ENCODE peak calls at places on chromosome 1, in ten cellular contexts. One of them, this sample, is unnamed.

GRCh38 chr1:234330843-234331215 is 42.4 kb upstream of the COA6 start:
- DNase-seq in HCEC 1CT: no peak
- DNase-seq in body of pancreas: no peak
- DNase-seq in NCI-H2081: no peak
- DNase-seq in neuronal stem cell: no peak
- DNase-seq in NCI-H748 treated with DMSO at 0.1 percent for 48 hours: no peak
- DNase-seq in cardiac fibroblast: no peak
- DNase-seq in HS-5: no peak
- DNase-seq in HEK293T: no peak
- DNase-seq in heart left ventricle: no peak
- DNase-seq in this sample: no peak

GRCh38 chr1:20150969-20151368 is 11.8 kb downstream of the PLA2G2F start:
- DNase-seq in HCEC 1CT: no peak
- DNase-seq in body of pancreas: no peak
- DNase-seq in NCI-H2081: no peak
- DNase-seq in neuronal stem cell: no peak
- DNase-seq in NCI-H748 treated with DMSO at 0.1 percent for 48 hours: no peak
- DNase-seq in cardiac fibroblast: no peak
- DNase-seq in HS-5: no peak
- DNase-seq in HEK293T: no peak
- DNase-seq in heart left ventricle: no peak
- DNase-seq in this sample: no peak

GRCh38 chr1:247738315-247738714 is at the start of gene OR14K1:
- DNase-seq in HCEC 1CT: no peak
- DNase-seq in body of pancreas: no peak
- DNase-seq in NCI-H2081: no peak
- DNase-seq in neuronal stem cell: no peak
- DNase-seq in NCI-H748 treated with DMSO at 0.1 percent for 48 hours: no peak
- DNase-seq in cardiac fibroblast: no peak
- DNase-seq in HS-5: no peak
- DNase-seq in HEK293T: no peak
- DNase-seq in heart left ventricle: no peak
- DNase-seq in this sample: no peak

GRCh38 chr1:227947425-227947677 is 381 bp downstream of the WNT9A start:
- DNase-seq in HCEC 1CT: no peak
- DNase-seq in body of pancreas: no peak
- DNase-seq in NCI-H2081: no peak
- DNase-seq in neuronal stem cell: no peak
- DNase-seq in NCI-H748 treated with DMSO at 0.1 percent for 48 hours: no peak
- DNase-seq in cardiac fibroblast: peak
- DNase-seq in HS-5: no peak
- DNase-seq in HEK293T: peak
- DNase-seq in heart left ventricle: no peak
- DNase-seq in this sample: no peak

GRCh38 chr1:224357626-224358124 is 996 bp downstream of the CNIH4 start:
- DNase-seq in HCEC 1CT: peak
- DNase-seq in body of pancreas: peak
- DNase-seq in NCI-H2081: no peak
- DNase-seq in neuronal stem cell: no peak
- DNase-seq in NCI-H748 treated with DMSO at 0.1 percent for 48 hours: no peak
- DNase-seq in cardiac fibroblast: peak
- DNase-seq in HS-5: no peak
- DNase-seq in HEK293T: peak
- DNase-seq in heart left ventricle: no peak
- DNase-seq in this sample: no peak

GRCh38 chr1:81478217-81478616 is 322.5 kb upstream of the ADGRL2 start:
- DNase-seq in HCEC 1CT: no peak
- DNase-seq in body of pancreas: peak
- DNase-seq in NCI-H2081: peak
- DNase-seq in neuronal stem cell: no peak
- DNase-seq in NCI-H748 treated with DMSO at 0.1 percent for 48 hours: no peak
- DNase-seq in cardiac fibroblast: peak
- DNase-seq in HS-5: no peak
- DNase-seq in HEK293T: no peak
- DNase-seq in heart left ventricle: peak
- DNase-seq in this sample: peak

GRCh38 chr1:14553711-14554110 is 44.8 kb upstream of the KAZN start:
- DNase-seq in HCEC 1CT: no peak
- DNase-seq in body of pancreas: no peak
- DNase-seq in NCI-H2081: no peak
- DNase-seq in neuronal stem cell: no peak
- DNase-seq in NCI-H748 treated with DMSO at 0.1 percent for 48 hours: no peak
- DNase-seq in cardiac fibroblast: peak
- DNase-seq in HS-5: no peak
- DNase-seq in HEK293T: no peak
- DNase-seq in heart left ventricle: no peak
- DNase-seq in this sample: no peak

GRCh38 chr1:164780863-164781262 is 221.9 kb downstream of the PBX1 start:
- DNase-seq in HCEC 1CT: peak
- DNase-seq in body of pancreas: peak
- DNase-seq in NCI-H2081: no peak
- DNase-seq in neuronal stem cell: no peak
- DNase-seq in NCI-H748 treated with DMSO at 0.1 percent for 48 hours: no peak
- DNase-seq in cardiac fibroblast: peak
- DNase-seq in HS-5: no peak
- DNase-seq in HEK293T: no peak
- DNase-seq in heart left ventricle: no peak
- DNase-seq in this sample: no peak

GRCh38 chr1:10672376-10673050 is 123.9 kb downstream of the CASZ1 start:
- DNase-seq in HCEC 1CT: no peak
- DNase-seq in body of pancreas: no peak
- DNase-seq in NCI-H2081: no peak
- DNase-seq in neuronal stem cell: no peak
- DNase-seq in NCI-H748 treated with DMSO at 0.1 percent for 48 hours: no peak
- DNase-seq in cardiac fibroblast: no peak
- DNase-seq in HS-5: no peak
- DNase-seq in HEK293T: no peak
- DNase-seq in heart left ventricle: no peak
- DNase-seq in this sample: no peak

GRCh38 chr1:232943679-232944252 is 6.6 kb upstream of the NTPCR start:
- DNase-seq in HCEC 1CT: no peak
- DNase-seq in body of pancreas: no peak
- DNase-seq in NCI-H2081: no peak
- DNase-seq in neuronal stem cell: no peak
- DNase-seq in NCI-H748 treated with DMSO at 0.1 percent for 48 hours: no peak
- DNase-seq in cardiac fibroblast: peak
- DNase-seq in HS-5: no peak
- DNase-seq in HEK293T: no peak
- DNase-seq in heart left ventricle: no peak
- DNase-seq in this sample: no peak

GRCh38 chr1:1137256-1138045 is 21.6 kb upstream of the C1orf159 start:
- DNase-seq in HCEC 1CT: no peak
- DNase-seq in body of pancreas: no peak
- DNase-seq in NCI-H2081: peak
- DNase-seq in neuronal stem cell: no peak
- DNase-seq in NCI-H748 treated with DMSO at 0.1 percent for 48 hours: no peak
- DNase-seq in cardiac fibroblast: no peak
- DNase-seq in HS-5: no peak
- DNase-seq in HEK293T: no peak
- DNase-seq in heart left ventricle: no peak
- DNase-seq in this sample: peak

GRCh38 chr1:55402676-55403464 is 187.7 kb upstream of the USP24 start:
- DNase-seq in HCEC 1CT: peak
- DNase-seq in body of pancreas: no peak
- DNase-seq in NCI-H2081: no peak
- DNase-seq in neuronal stem cell: no peak
- DNase-seq in NCI-H748 treated with DMSO at 0.1 percent for 48 hours: no peak
- DNase-seq in cardiac fibroblast: peak
- DNase-seq in HS-5: no peak
- DNase-seq in HEK293T: no peak
- DNase-seq in heart left ventricle: no peak
- DNase-seq in this sample: no peak

GRCh38 chr1:31762726-31763670 is 1.1 kb downstream of the ADGRB2 start:
- DNase-seq in HCEC 1CT: peak
- DNase-seq in body of pancreas: peak
- DNase-seq in NCI-H2081: peak
- DNase-seq in neuronal stem cell: peak
- DNase-seq in NCI-H748 treated with DMSO at 0.1 percent for 48 hours: peak
- DNase-seq in cardiac fibroblast: peak
- DNase-seq in HS-5: no peak
- DNase-seq in HEK293T: peak
- DNase-seq in heart left ventricle: peak
- DNase-seq in this sample: peak

GRCh38 chr1:4549933-4550332 is 104.5 kb upstream of the AJAP1 start:
- DNase-seq in HCEC 1CT: no peak
- DNase-seq in body of pancreas: no peak
- DNase-seq in NCI-H2081: no peak
- DNase-seq in neuronal stem cell: peak
- DNase-seq in NCI-H748 treated with DMSO at 0.1 percent for 48 hours: no peak
- DNase-seq in cardiac fibroblast: no peak
- DNase-seq in HS-5: no peak
- DNase-seq in HEK293T: no peak
- DNase-seq in heart left ventricle: no peak
- DNase-seq in this sample: no peak

GRCh38 chr1:7389786-7390603 is 381.1 kb upstream of the VAMP3 start:
- DNase-seq in HCEC 1CT: no peak
- DNase-seq in body of pancreas: no peak
- DNase-seq in NCI-H2081: no peak
- DNase-seq in neuronal stem cell: no peak
- DNase-seq in NCI-H748 treated with DMSO at 0.1 percent for 48 hours: no peak
- DNase-seq in cardiac fibroblast: no peak
- DNase-seq in HS-5: no peak
- DNase-seq in HEK293T: no peak
- DNase-seq in heart left ventricle: peak
- DNase-seq in this sample: no peak

GRCh38 chr1:51671527-51672325 is 54.8 kb downstream of the OSBPL9 start:
- DNase-seq in HCEC 1CT: peak
- DNase-seq in body of pancreas: no peak
- DNase-seq in NCI-H2081: no peak
- DNase-seq in neuronal stem cell: no peak
- DNase-seq in NCI-H748 treated with DMSO at 0.1 percent for 48 hours: peak
- DNase-seq in cardiac fibroblast: peak
- DNase-seq in HS-5: no peak
- DNase-seq in HEK293T: peak
- DNase-seq in heart left ventricle: no peak
- DNase-seq in this sample: no peak

GRCh38 chr1:167477962-167478361 is 40.4 kb downstream of the CD247 start:
- DNase-seq in HCEC 1CT: no peak
- DNase-seq in body of pancreas: no peak
- DNase-seq in NCI-H2081: no peak
- DNase-seq in neuronal stem cell: no peak
- DNase-seq in NCI-H748 treated with DMSO at 0.1 percent for 48 hours: no peak
- DNase-seq in cardiac fibroblast: no peak
- DNase-seq in HS-5: no peak
- DNase-seq in HEK293T: no peak
- DNase-seq in heart left ventricle: no peak
- DNase-seq in this sample: no peak

GRCh38 chr1:10795305-10796021 is 983 bp downstream of the CASZ1 start:
- DNase-seq in HCEC 1CT: no peak
- DNase-seq in body of pancreas: no peak
- DNase-seq in NCI-H2081: no peak
- DNase-seq in neuronal stem cell: no peak
- DNase-seq in NCI-H748 treated with DMSO at 0.1 percent for 48 hours: no peak
- DNase-seq in cardiac fibroblast: no peak
- DNase-seq in HS-5: no peak
- DNase-seq in HEK293T: no peak
- DNase-seq in heart left ventricle: no peak
- DNase-seq in this sample: no peak

GRCh38 chr1:113388621-113389355 is 1.5 kb upstream of the MAGI3 start:
- DNase-seq in HCEC 1CT: no peak
- DNase-seq in body of pancreas: peak
- DNase-seq in NCI-H2081: no peak
- DNase-seq in neuronal stem cell: no peak
- DNase-seq in NCI-H748 treated with DMSO at 0.1 percent for 48 hours: no peak
- DNase-seq in cardiac fibroblast: no peak
- DNase-seq in HS-5: no peak
- DNase-seq in HEK293T: peak
- DNase-seq in heart left ventricle: peak
- DNase-seq in this sample: no peak